ENCODE peak calls at places on chromosomes 3 and 15, in five cellular contexts. T, C, R, A and L are unnamed samples.
A peak's percentile ranks its signal among the peaks of the same experiment; 100 is the strongest.

GRCh38 chr15:67331676-67332075 is 77.1 kb downstream of the IQCH start:
- DNase-seq in T (no peak), C (no peak), R (no peak), A (no peak), L (no peak)

GRCh38 chr15:69634860-69635259 is 182.2 kb downstream of the RPLP1 start:
- DNase-seq in T (no peak), C (no peak), R (no peak), A (no peak), L (no peak)

GRCh38 chr15:89768071-89768500 is 8.0 kb upstream of the MESP2 start:
- DNase-seq in T (peak; percentile 62), C (no peak), R (peak; percentile 50), A (no peak), L (no peak)

GRCh38 chr3:58173670-58174472 is 36.9 kb downstream of the DNASE1L3 start:
- DNase-seq in T (no peak), C (peak; percentile 38), R (no peak), A (peak; percentile 58), L (no peak)

GRCh38 chr15:75059607-75060006 is 36.2 kb downstream of the PPCDC start:
- DNase-seq in T (no peak), C (no peak), R (no peak), A (no peak), L (no peak)

GRCh38 chr3:97579365-97579764 is 185.2 kb upstream of the ARL6 start:
- DNase-seq in T (no peak), C (no peak), R (no peak), A (no peak), L (no peak)

GRCh38 chr3:149247929-149248691 is 26.5 kb upstream of the CP start:
- DNase-seq in T (no peak), C (no peak), R (no peak), A (no peak), L (peak; percentile 55)

GRCh38 chr3:60954049-60954448 is 297.2 kb downstream of the FHIT start:
- DNase-seq in T (no peak), C (peak; percentile 10), R (no peak), A (no peak), L (no peak)

GRCh38 chr3:102089182-102089581 is 239.9 kb downstream of the NFKBIZ start:
- DNase-seq in T (no peak), C (no peak), R (no peak), A (no peak), L (no peak)

GRCh38 chr3:22117751-22118346 is 366.8 kb upstream of the ZNF385D start:
- DNase-seq in T (no peak), C (peak; percentile 42), R (no peak), A (no peak), L (no peak)

GRCh38 chr3:162385387-162385786 is 888.8 kb downstream of the OTOL1 start:
- DNase-seq in T (no peak), C (no peak), R (no peak), A (no peak), L (no peak)

GRCh38 chr15:89781055-89781454 is 4.9 kb downstream of the MESP2 start:
- DNase-seq in T (no peak), C (no peak), R (no peak), A (no peak), L (no peak)

GRCh38 chr3:52986049-52986448 is 59.8 kb downstream of the SFMBT1 start:
- DNase-seq in T (no peak), C (no peak), R (no peak), A (no peak), L (no peak)

GRCh38 chr15:38647683-38648082 is 83.1 kb upstream of the RASGRP1 start:
- DNase-seq in T (no peak), C (no peak), R (no peak), A (no peak), L (no peak)

GRCh38 chr3:187318819-187319616 is 27.5 kb upstream of the MASP1 start:
- DNase-seq in T (no peak), C (peak; percentile 82), R (no peak), A (peak; percentile 65), L (peak; percentile 62)

GRCh38 chr15:94760348-94760747 is 529.0 kb downstream of the MCTP2 start:
- DNase-seq in T (no peak), C (no peak), R (no peak), A (no peak), L (no peak)

GRCh38 chr15:99487337-99487730 is 78.5 kb upstream of the MEF2A start:
- DNase-seq in T (no peak), C (no peak), R (no peak), A (no peak), L (no peak)

GRCh38 chr3:133674290-133674912 is 12.7 kb upstream of the TOPBP1 start:
- DNase-seq in T (no peak), C (peak; percentile 15), R (no peak), A (no peak), L (no peak)

GRCh38 chr3:71350998-71351397 is 232.5 kb downstream of the FOXP1 start:
- DNase-seq in T (no peak), C (no peak), R (no peak), A (no peak), L (no peak)

GRCh38 chr15:69359724-69360123 is 54.4 kb upstream of the KIF23 start:
- DNase-seq in T (no peak), C (peak; percentile 6), R (no peak), A (no peak), L (no peak)

GRCh38 chr3:122948398-122948797 is 79.2 kb downstream of the SEMA5B start:
- DNase-seq in T (no peak), C (peak; percentile 13), R (no peak), A (no peak), L (no peak)

GRCh38 chr15:33131880-33132279 is 62.6 kb downstream of the FMN1 start:
- DNase-seq in T (no peak), C (no peak), R (no peak), A (no peak), L (no peak)

GRCh38 chr3:179333084-179333483 is 10.3 kb downstream of the ZNF639 start:
- DNase-seq in T (no peak), C (no peak), R (no peak), A (no peak), L (no peak)

GRCh38 chr3:180181387-180181786 is 144.7 kb upstream of the PEX5L start:
- DNase-seq in T (no peak), C (no peak), R (no peak), A (no peak), L (no peak)

GRCh38 chr15:71094137-71094536 is 21.1 kb upstream of the THSD4 start:
- DNase-seq in T (no peak), C (no peak), R (no peak), A (no peak), L (peak; percentile 9)

GRCh38 chr15:76147906-76148553 is 88.2 kb downstream of the TMEM266 start:
- DNase-seq in T (no peak), C (peak; percentile 57), R (peak; percentile 64), A (no peak), L (peak; percentile 64)

GRCh38 chr3:9965200-9965875 is 13.1 kb upstream of the PRRT3 start:
- DNase-seq in T (no peak), C (no peak), R (no peak), A (no peak), L (no peak)

GRCh38 chr15:58486564-58486963 is 54.8 kb downstream of the LIPC start:
- DNase-seq in T (no peak), C (no peak), R (no peak), A (no peak), L (no peak)

GRCh38 chr15:61624950-61625349 is 395.8 kb upstream of the RORA start:
- DNase-seq in T (no peak), C (no peak), R (no peak), A (no peak), L (no peak)

GRCh38 chr3:120795959-120796358 is 53.4 kb downstream of the GTF2E1 start:
- DNase-seq in T (no peak), C (no peak), R (no peak), A (no peak), L (no peak)

GRCh38 chr3:11826628-11827265 is 19.9 kb downstream of the TAMM41 start:
- DNase-seq in T (no peak), C (no peak), R (no peak), A (no peak), L (no peak)

GRCh38 chr3:123700791-123701712 is 116.2 kb upstream of the HACD2 start:
- DNase-seq in T (peak; percentile 74), C (no peak), R (no peak), A (peak; percentile 93), L (no peak)

GRCh38 chr15:52163321-52164190 is 27.6 kb downstream of the GNB5 start:
- DNase-seq in T (no peak), C (no peak), R (no peak), A (no peak), L (peak; percentile 95)

GRCh38 chr15:80976851-80977250 is 12.8 kb downstream of the MESD start:
- DNase-seq in T (no peak), C (no peak), R (no peak), A (no peak), L (no peak)
- H3K36me3 ChIP-seq in T (no peaks in the 10 kb centered on the region), C (peaks cover 26% of the 10 kb centered on the region), R (peaks cover 46% of the 10 kb centered on the region), A (no peaks in the 10 kb centered on the region), L (peaks cover 57% of the 10 kb centered on the region)

GRCh38 chr3:27613846-27614500 is 108.2 kb downstream of the EOMES start:
- DNase-seq in T (no peak), C (no peak), R (no peak), A (no peak), L (no peak)
- H3K27ac ChIP-seq in T (peak overlapping the region; percentile 79), C (no peak overlapping the region), R (no peak overlapping the region), A (no peak overlapping the region), L (peak overlapping the region; percentile 22)

GRCh38 chr3:14154895-14155432 is 23.4 kb downstream of the XPC start:
- DNase-seq in T (no peak), C (no peak), R (no peak), A (no peak), L (no peak)

GRCh38 chr3:14158370-14158769 is 20.0 kb downstream of the XPC start:
- DNase-seq in T (no peak), C (no peak), R (no peak), A (no peak), L (no peak)

GRCh38 chr3:14156201-14156600 is 22.2 kb downstream of the XPC start:
- DNase-seq in T (no peak), C (no peak), R (no peak), A (no peak), L (no peak)

GRCh38 chr3:14157951-14158350 is 20.4 kb downstream of the XPC start:
- DNase-seq in T (no peak), C (no peak), R (no peak), A (no peak), L (no peak)

DNA sequence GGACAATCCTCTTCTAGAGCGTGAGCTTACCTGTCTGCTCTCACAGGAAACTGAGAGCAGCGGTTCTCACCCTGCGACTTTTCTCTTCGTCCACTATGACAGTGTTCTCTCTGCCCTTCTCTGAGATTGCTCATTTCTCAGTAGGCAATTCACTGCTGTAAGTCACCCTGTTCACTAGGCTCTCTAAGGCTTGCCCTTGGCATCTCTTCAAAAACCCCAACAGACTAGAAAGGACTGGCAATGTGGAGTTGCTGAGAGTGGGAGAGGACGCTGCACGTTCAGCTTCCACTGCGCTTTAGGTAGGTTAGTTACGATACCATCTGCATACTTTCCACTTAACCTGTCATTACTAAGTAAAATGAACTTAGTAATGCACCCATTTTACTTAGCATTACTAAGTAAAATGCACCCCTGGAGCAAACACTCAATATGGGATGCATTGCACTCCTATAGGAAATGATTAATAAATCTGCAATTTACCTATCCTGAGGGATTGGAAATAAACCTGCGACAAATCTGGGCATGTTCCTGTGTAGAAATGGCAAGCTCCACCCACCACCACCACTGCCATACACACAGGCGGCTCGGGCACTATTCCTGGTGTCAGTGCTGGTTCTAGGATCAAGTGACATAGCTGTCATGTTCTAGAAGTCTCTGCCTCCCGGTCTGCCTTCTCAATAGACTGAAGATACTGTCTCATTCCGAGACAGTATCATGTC is 21.4 kb downstream of the XPC start:
- DNase-seq in T (no peak), C (no peak), R (no peak), A (no peak), L (no peak)
- H3K36me3 ChIP-seq in T (peaks cover 26% of the 10 kb centered on the region), C (peaks cover 59% of the 10 kb centered on the region), R (peaks cover 98% of the 10 kb centered on the region), A (no peaks in the 10 kb centered on the region), L (peaks cover 83% of the 10 kb centered on the region)

GRCh38 chr3:50319872-50320625 is 2.5 kb downstream of the HYAL2 start:
- DNase-seq in T (peak; percentile 57), C (no peak), R (peak; percentile 13), A (no peak), L (no peak)
- H3K27ac ChIP-seq in T (no peak overlapping the region), C (peak overlapping the region; percentile 99), R (peak overlapping the region; percentile 93), A (peak overlapping the region; percentile 96), L (no peak overlapping the region)